ENCODE peak calls at places on chromosomes 7 and 10, in five cellular contexts. V is AG04449, U is GM13977, D is PC-3, R is PC-9. K is an unnamed sample.

GRCh38 chr7:147014596-147014995 is 898.0 kb downstream of the CNTNAP2 start:
- DNase-seq in V (no peak), U (no peak), D (no peak), R (no peak), K (no peak)

GRCh38 chr10:60099998-60100747 is 193.8 kb upstream of the CCDC6 start:
- DNase-seq in V (no peak), U (peak), D (peak), R (peak), K (peak)

GRCh38 chr10:69910566-69910965 is 108.9 kb downstream of the COL13A1 start:
- DNase-seq in V (no peak), U (no peak), D (no peak), R (no peak), K (no peak)

GRCh38 chr7:55387062-55387965 is 22.2 kb downstream of the LANCL2 start:
- DNase-seq in V (no peak), U (no peak), D (peak), R (no peak), K (no peak)

GRCh38 chr7:131066635-131067034 is 261.0 kb upstream of the MKLN1 start:
- DNase-seq in V (no peak), U (no peak), D (peak), R (no peak), K (no peak)

GRCh38 chr7:92833024-92833765 is 3.2 kb downstream of the CDK6 start:
- DNase-seq in V (no peak), U (peak), D (peak), R (peak), K (peak)

GRCh38 chr10:8102708-8103401 is 48.4 kb downstream of the GATA3 start:
- DNase-seq in V (no peak), U (peak), D (no peak), R (no peak), K (no peak)

GRCh38 chr7:102472126-102473041 is 6.3 kb downstream of the POLR2J start:
- DNase-seq in V (no peak), U (peak), D (no peak), R (no peak), K (no peak)

GRCh38 chr10:59754951-59755350 is 1.7 kb upstream of the MRLN start:
- DNase-seq in V (no peak), U (no peak), D (no peak), R (no peak), K (no peak)

GRCh38 chr7:137978464-137979237 is 23.2 kb downstream of the CREB3L2 start:
- DNase-seq in V (peak), U (no peak), D (peak), R (peak), K (peak)

GRCh38 chr10:76282122-76283030 is 851.0 kb downstream of the LRMDA start:
- DNase-seq in V (no peak), U (no peak), D (no peak), R (no peak), K (no peak)

GRCh38 chr7:105298439-105298894 is 90.3 kb downstream of the SRPK2 start:
- DNase-seq in V (no peak), U (peak), D (no peak), R (no peak), K (no peak)

GRCh38 chr7:111081553-111081952 is 9.4 kb upstream of the LRRN3 start:
- DNase-seq in V (no peak), U (no peak), D (no peak), R (no peak), K (no peak)

GRCh38 chr7:79454325-79454960 is 976 bp upstream of the MAGI2 start:
- DNase-seq in V (no peak), U (peak), D (no peak), R (no peak), K (no peak)

GRCh38 chr7:67608806-67609205 is 612.2 kb downstream of the TYW1 start:
- DNase-seq in V (no peak), U (no peak), D (no peak), R (no peak), K (no peak)

GRCh38 chr7:155309021-155309338 is 11.3 kb downstream of the INSIG1 start:
- DNase-seq in V (no peak), U (no peak), D (no peak), R (no peak), K (no peak)

GRCh38 chr10:15370212-15370740 is 813 bp downstream of the FAM171A1 start:
- DNase-seq in V (no peak), U (peak), D (no peak), R (no peak), K (no peak)

GRCh38 chr10:50361946-50362345 is 110.6 kb upstream of the ASAH2 start:
- DNase-seq in V (no peak), U (no peak), D (no peak), R (no peak), K (no peak)

GRCh38 chr10:50369931-50370330 is 118.6 kb upstream of the ASAH2 start:
- DNase-seq in V (no peak), U (no peak), D (peak), R (no peak), K (no peak)

GRCh38 chr10:50362547-50363125 is 111.3 kb upstream of the ASAH2 start:
- DNase-seq in V (no peak), U (peak), D (peak), R (peak), K (no peak)

GRCh38 chr10:50367732-50368131 is 116.4 kb upstream of the ASAH2 start:
- DNase-seq in V (no peak), U (no peak), D (peak), R (no peak), K (peak)
- TF ChIP-seq CTCF in V (peak), U (peak), D (peak), R (peak), K (no peak)

GRCh38 chr7:47503283-47503682 is 78.6 kb downstream of the TNS3 start:
- DNase-seq in V (peak), U (no peak), D (no peak), R (no peak), K (no peak)

GRCh38 chr7:47504546-47505316 is 77.2 kb downstream of the TNS3 start:
- DNase-seq in V (no peak), U (no peak), D (no peak), R (no peak), K (no peak)

GRCh38 chr7:47501406-47501805 is 80.5 kb downstream of the TNS3 start:
- DNase-seq in V (peak), U (no peak), D (no peak), R (no peak), K (no peak)

GRCh38 chr7:47500103-47500563 is 81.8 kb downstream of the TNS3 start:
- DNase-seq in V (no peak), U (no peak), D (no peak), R (no peak), K (peak)

GRCh38 chr7:47502240-47502877 is 79.6 kb downstream of the TNS3 start:
- DNase-seq in V (no peak), U (no peak), D (no peak), R (no peak), K (no peak)
- TF ChIP-seq CTCF in V (no peak), U (no peak), D (no peak), R (no peak), K (no peak)

DNA sequence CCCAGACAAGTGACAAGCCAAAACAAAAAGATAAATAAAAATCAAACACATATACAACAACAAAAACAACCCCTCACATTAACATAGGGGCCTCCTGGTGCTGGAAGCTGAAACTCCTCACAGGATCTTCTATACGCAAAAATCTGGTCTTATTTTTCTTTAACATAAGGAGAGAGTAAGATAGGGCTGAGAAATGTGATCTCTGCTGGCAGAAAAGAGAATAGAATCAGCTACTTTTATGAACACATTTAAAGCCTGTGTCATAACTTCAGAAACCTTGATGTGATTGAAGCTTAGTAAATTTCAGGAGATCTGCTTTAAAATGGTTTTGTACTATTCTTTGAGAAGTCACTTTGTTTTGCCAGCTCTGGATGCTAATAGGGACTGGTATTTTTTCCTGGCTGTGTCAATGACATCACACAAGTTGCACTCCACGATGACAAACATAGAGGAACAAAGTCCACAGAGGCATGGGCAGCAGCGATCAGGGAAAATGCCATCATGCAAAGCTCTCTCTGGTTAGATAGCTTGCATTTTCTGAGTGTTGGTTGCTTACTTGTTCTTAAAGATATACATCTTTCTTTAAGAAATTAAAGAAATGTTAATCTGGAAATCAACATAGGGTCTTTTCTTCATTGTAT is 176.6 kb upstream of the SP4 start:
- DNase-seq in V (no peak), U (no peak), D (peak), R (no peak), K (peak)
- TF ChIP-seq CTCF in V (no peak), U (no peak), D (peak), R (no peak), K (no peak)

GRCh38 chr10:86945361-86946214 is 11.8 kb downstream of the MMRN2 start:
- DNase-seq in V (no peak), U (no peak), D (no peak), R (no peak), K (peak)
- TF ChIP-seq CTCF in V (peak), U (no peak), D (no peak), R (no peak), K (no peak)

DNA sequence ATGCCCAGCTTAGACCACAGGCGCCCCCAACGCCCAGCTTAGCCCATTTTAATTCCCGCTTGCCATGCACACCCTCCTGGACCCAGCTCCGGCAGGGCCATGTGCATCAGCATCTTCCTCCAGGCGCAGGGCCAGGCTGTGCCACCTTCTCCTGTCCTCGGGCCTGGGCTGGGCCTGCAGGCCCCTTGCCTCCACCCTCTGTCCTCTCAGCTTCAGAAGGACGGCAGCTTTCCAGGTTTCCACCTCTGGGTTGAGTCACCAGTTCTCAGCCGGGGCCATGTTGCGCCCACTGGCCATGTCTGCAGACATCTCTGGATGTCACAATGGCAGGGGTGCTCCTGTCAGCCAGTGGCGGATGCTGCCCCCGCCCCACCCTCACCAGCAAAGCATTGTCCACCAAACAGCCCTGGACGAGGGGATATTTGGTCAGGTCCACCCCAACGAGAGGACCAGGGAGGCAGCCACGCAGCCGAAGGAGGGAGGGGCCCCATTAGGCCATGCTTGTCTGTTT is 59.1 kb upstream of the NKX6-2 start:
- DNase-seq in V (no peak), U (no peak), D (no peak), R (no peak), K (no peak)
- TF ChIP-seq CTCF in V (no peak), U (no peak), D (no peak), R (no peak), K (no peak)

GRCh38 chr10:104028823-104029527 is 56.7 kb downstream of the COL17A1 start:
- DNase-seq in V (no peak), U (no peak), D (no peak), R (no peak), K (no peak)

GRCh38 chr10:104029528-104029875 is 56.2 kb downstream of the COL17A1 start:
- DNase-seq in V (no peak), U (no peak), D (no peak), R (no peak), K (no peak)

GRCh38 chr10:104025524-104025923 is 58.6 kb downstream of the SLK start:
- DNase-seq in V (no peak), U (no peak), D (no peak), R (no peak), K (no peak)

GRCh38 chr10:104026762-104027161 is 58.9 kb downstream of the COL17A1 start:
- DNase-seq in V (no peak), U (no peak), D (no peak), R (no peak), K (no peak)

DNA sequence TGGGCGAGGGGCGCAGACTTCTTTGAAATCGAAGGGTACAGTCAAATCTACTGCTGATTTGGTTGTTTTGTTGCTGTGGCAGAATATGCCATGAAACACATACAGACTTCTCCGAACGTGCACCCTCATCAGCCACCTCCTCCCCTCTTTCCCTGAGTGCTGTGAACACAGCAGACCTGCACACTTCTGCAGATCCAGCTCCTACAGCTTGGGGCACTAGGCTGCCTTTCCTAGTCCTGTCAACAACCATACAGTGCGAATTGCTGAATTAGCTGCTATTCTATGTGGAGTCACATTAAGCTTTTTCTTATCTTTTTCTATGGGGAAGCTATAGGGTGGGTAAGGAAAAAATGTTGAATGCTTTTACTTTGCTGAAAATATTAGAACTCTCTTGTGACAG is 57.5 kb downstream of the COL17A1 start:
- DNase-seq in V (no peak), U (no peak), D (peak), R (no peak), K (peak)
- TF ChIP-seq CTCF in V (peak), U (no peak), D (peak), R (peak), K (no peak)

K was measured in Calu3.